ENCODE peak calls at places on chromosomes 11 and 22, in seven cellular contexts. One of them, this sample, is unnamed.

GRCh38 chr22:50198624-50199017 is 2.2 kb upstream of the SELENOO start:
- DNase-seq in IMR-90: no peak
- DNase-seq in GM23248: no peak
- DNase-seq in tibial artery: no peak
- DNase-seq in amniotic stem cell: no peak
- DNase-seq in WTC11: no peak
- DNase-seq in adrenal gland: no peak
- DNase-seq in this sample: no peak

GRCh38 chr11:27757953-27758352 is 57.7 kb upstream of the BDNF start:
- DNase-seq in adrenal gland: no peak
- DNase-seq in GM23248: peak
- DNase-seq in WTC11: no peak
- DNase-seq in tibial artery: no peak
- DNase-seq in amniotic stem cell: no peak
- DNase-seq in IMR-90: peak
- DNase-seq in this sample: no peak

GRCh38 chr22:47623056-47623739 is 860.7 kb downstream of the TBC1D22A start:
- DNase-seq in GM23248: no peak
- DNase-seq in tibial artery: no peak
- DNase-seq in adrenal gland: no peak
- DNase-seq in IMR-90: no peak
- DNase-seq in amniotic stem cell: no peak
- DNase-seq in WTC11: no peak
- DNase-seq in this sample: no peak

GRCh38 chr11:102447193-102447592 is 5.4 kb downstream of the TMEM123 start:
- DNase-seq in IMR-90: no peak
- DNase-seq in GM23248: no peak
- DNase-seq in adrenal gland: no peak
- DNase-seq in amniotic stem cell: no peak
- DNase-seq in tibial artery: no peak
- DNase-seq in WTC11: no peak
- DNase-seq in this sample: no peak

GRCh38 chr22:49599039-49599438 is 228.6 kb downstream of the BRD1 start:
- DNase-seq in IMR-90: no peak
- DNase-seq in adrenal gland: no peak
- DNase-seq in WTC11: no peak
- DNase-seq in tibial artery: no peak
- DNase-seq in GM23248: no peak
- DNase-seq in amniotic stem cell: no peak
- DNase-seq in this sample: no peak

GRCh38 chr11:27250867-27251266 is 112.1 kb downstream of the CCDC34 start:
- DNase-seq in WTC11: no peak
- DNase-seq in amniotic stem cell: no peak
- DNase-seq in IMR-90: no peak
- DNase-seq in tibial artery: no peak
- DNase-seq in adrenal gland: no peak
- DNase-seq in GM23248: no peak
- DNase-seq in this sample: no peak

GRCh38 chr11:2549080-2549479 is 104.3 kb downstream of the KCNQ1 start:
- DNase-seq in WTC11: no peak
- DNase-seq in IMR-90: no peak
- DNase-seq in amniotic stem cell: no peak
- DNase-seq in GM23248: no peak
- DNase-seq in tibial artery: no peak
- DNase-seq in adrenal gland: peak
- DNase-seq in this sample: no peak

GRCh38 chr22:43616645-43617044 is 195.5 kb downstream of the EFCAB6 start:
- DNase-seq in GM23248: no peak
- DNase-seq in adrenal gland: no peak
- DNase-seq in IMR-90: no peak
- DNase-seq in amniotic stem cell: no peak
- DNase-seq in tibial artery: no peak
- DNase-seq in WTC11: no peak
- DNase-seq in this sample: no peak

GRCh38 chr11:27524155-27524554 is 17.6 kb upstream of the LIN7C start:
- DNase-seq in WTC11: peak
- DNase-seq in GM23248: peak
- DNase-seq in amniotic stem cell: no peak
- DNase-seq in adrenal gland: no peak
- DNase-seq in IMR-90: peak
- DNase-seq in tibial artery: no peak
- DNase-seq in this sample: no peak

GRCh38 chr11:106222626-106223025 is 145.2 kb downstream of the AASDHPPT start:
- DNase-seq in GM23248: peak
- DNase-seq in tibial artery: no peak
- DNase-seq in adrenal gland: no peak
- DNase-seq in amniotic stem cell: no peak
- DNase-seq in WTC11: no peak
- DNase-seq in IMR-90: no peak
- DNase-seq in this sample: no peak

This sample was measured in nephron progenitor cell.